ENCODE peak calls at places on chromosomes 11 and 22, in seven cellular contexts. W, G, I, P, A, D and B are unnamed samples.

GRCh38 chr22:43302462-43303109 is 40.6 kb downstream of the SCUBE1 start:
- DNase-seq in W (no peak), G (no peak), I (no peak), P (no peak), A (no peak), D (no peak), B (no peak)

GRCh38 chr11:18012314-18012905 is 437 bp downstream of the SERGEF start:
- DNase-seq in W (peak; percentile 5), G (peak; percentile 77), I (peak; percentile 40), P (no peak), A (no peak), D (no peak), B (peak; percentile 30)

GRCh38 chr11:129795089-129795488 is 20.6 kb upstream of the TMEM45B start:
- DNase-seq in W (no peak), G (no peak), I (no peak), P (no peak), A (no peak), D (no peak), B (no peak)

GRCh38 chr11:69383946-69384547 is 90.1 kb downstream of the MYEOV start:
- DNase-seq in W (no peak), G (no peak), I (no peak), P (no peak), A (no peak), D (no peak), B (no peak)

GRCh38 chr11:117819096-117820040 is 5.2 kb downstream of the FXYD2 start:
- DNase-seq in W (no peak), G (no peak), I (peak; percentile 88), P (no peak), A (no peak), D (no peak), B (peak; percentile 54)

GRCh38 chr11:106087815-106088435 is 10.5 kb downstream of the AASDHPPT start:
- DNase-seq in W (peak; percentile 31), G (no peak), I (peak; percentile 22), P (no peak), A (no peak), D (peak; percentile 57), B (peak; percentile 71)

GRCh38 chr11:116109228-116109627 is 605.0 kb upstream of the CADM1 start:
- DNase-seq in W (no peak), G (peak; percentile 53), I (no peak), P (no peak), A (no peak), D (no peak), B (no peak)

GRCh38 chr11:64526795-64527194 is 64.2 kb upstream of the SLC22A12 start:
- DNase-seq in W (no peak), G (no peak), I (no peak), P (no peak), A (no peak), D (no peak), B (no peak)

GRCh38 chr11:121435132-121435531 is 17.0 kb upstream of the SORL1 start:
- DNase-seq in W (no peak), G (no peak), I (no peak), P (no peak), A (no peak), D (no peak), B (no peak)

GRCh38 chr22:33803371-33803770 is 116.9 kb downstream of the LARGE1 start:
- DNase-seq in W (no peak), G (no peak), I (no peak), P (no peak), A (no peak), D (no peak), B (no peak)

GRCh38 chr11:115391598-115391997 is 112.6 kb downstream of the CADM1 start:
- DNase-seq in W (no peak), G (no peak), I (peak; percentile 35), P (no peak), A (no peak), D (no peak), B (no peak)

GRCh38 chr11:44466531-44467179 is 98.8 kb upstream of the CD82 start:
- DNase-seq in W (no peak), G (no peak), I (no peak), P (no peak), A (no peak), D (no peak), B (no peak)

GRCh38 chr11:130599073-130599654 is 150.7 kb downstream of the ADAMTS15 start:
- DNase-seq in W (no peak), G (peak; percentile 78), I (no peak), P (no peak), A (no peak), D (no peak), B (no peak)

GRCh38 chr22:22881116-22882032 is 6.2 kb upstream of the IGLL5 start:
- DNase-seq in W (no peak), G (no peak), I (no peak), P (no peak), A (no peak), D (no peak), B (no peak)

GRCh38 chr11:96426356-96427103 is 36.7 kb downstream of the JRKL start:
- DNase-seq in W (no peak), G (no peak), I (no peak), P (no peak), A (no peak), D (no peak), B (peak; percentile 54)

GRCh38 chr22:44151661-44152060 is 29.1 kb upstream of the PARVG start:
- DNase-seq in W (no peak), G (no peak), I (no peak), P (no peak), A (no peak), D (no peak), B (no peak)

GRCh38 chr22:49019737-49020136 is 807.9 kb downstream of the BRD1 start:
- DNase-seq in W (no peak), G (peak; percentile 43), I (peak; percentile 1), P (no peak), A (no peak), D (no peak), B (no peak)

GRCh38 chr22:33986954-33987353 is 66.7 kb upstream of the LARGE1 start:
- DNase-seq in W (no peak), G (no peak), I (no peak), P (no peak), A (no peak), D (no peak), B (no peak)

GRCh38 chr22:49726701-49727101 is 101.0 kb downstream of the BRD1 start:
- DNase-seq in W (no peak), G (no peak), I (no peak), P (no peak), A (no peak), D (no peak), B (no peak)

GRCh38 chr11:96551136-96551535 is 161.3 kb downstream of the JRKL start:
- DNase-seq in W (no peak), G (no peak), I (no peak), P (no peak), A (no peak), D (no peak), B (no peak)

GRCh38 chr11:95877288-95877687 is 46.6 kb downstream of the MTMR2 start:
- DNase-seq in W (no peak), G (no peak), I (no peak), P (no peak), A (no peak), D (no peak), B (no peak)

GRCh38 chr11:26443617-26444016 is 111.7 kb downstream of the ANO3 start:
- DNase-seq in W (no peak), G (no peak), I (no peak), P (no peak), A (no peak), D (no peak), B (no peak)

GRCh38 chr11:18844753-18845367 is 53.3 kb upstream of the PTPN5 start:
- DNase-seq in W (no peak), G (no peak), I (no peak), P (no peak), A (no peak), D (no peak), B (peak; percentile 5)

GRCh38 chr11:127274328-127274676 is 273.7 kb upstream of the KIRREL3 start:
- DNase-seq in W (no peak), G (no peak), I (no peak), P (no peak), A (no peak), D (no peak), B (no peak)

GRCh38 chr11:112499153-112499907 is 238.7 kb upstream of the PLET1 start:
- DNase-seq in W (no peak), G (no peak), I (no peak), P (no peak), A (no peak), D (no peak), B (no peak)

GRCh38 chr11:103889679-103890078 is 146.8 kb upstream of the DDI1 start:
- DNase-seq in W (no peak), G (no peak), I (no peak), P (no peak), A (no peak), D (no peak), B (no peak)

GRCh38 chr11:116972692-116973091 is 125.5 kb downstream of the SIK3 start:
- DNase-seq in W (no peak), G (no peak), I (no peak), P (no peak), A (no peak), D (no peak), B (peak; percentile 78)

GRCh38 chr11:34356576-34356917 is 1.3 kb downstream of the ABTB2 start:
- DNase-seq in W (peak; percentile 12), G (no peak), I (no peak), P (no peak), A (no peak), D (peak; percentile 61), B (no peak)

GRCh38 chr22:41932353-41932752 is 5.7 kb upstream of the TNFRSF13C start:
- DNase-seq in W (no peak), G (no peak), I (no peak), P (no peak), A (no peak), D (no peak), B (no peak)

GRCh38 chr22:31726692-31727091 is 23.2 kb downstream of the PRR14L start:
- DNase-seq in W (no peak), G (no peak), I (no peak), P (no peak), A (no peak), D (no peak), B (no peak)

GRCh38 chr22:29641052-29641780 is 37.8 kb downstream of the NF2 start:
- DNase-seq in W (no peak), G (no peak), I (no peak), P (no peak), A (no peak), D (no peak), B (peak; percentile 36)

GRCh38 chr22:23827351-23827995 is 11.3 kb downstream of the DERL3 start:
- DNase-seq in W (no peak), G (no peak), I (no peak), P (no peak), A (no peak), D (no peak), B (no peak)

GRCh38 chr11:87020764-87021365 is 16.9 kb upstream of the TMEM135 start:
- DNase-seq in W (no peak), G (no peak), I (no peak), P (no peak), A (no peak), D (no peak), B (no peak)